ENCODE peak calls at places on chromosomes 2 and 18, in eight cellular contexts. W, X, R, Z, C, H, Y and B are unnamed samples.

GRCh38 chr2:210568108-210568507 is 11.7 kb downstream of the CPS1 start:
- DNase-seq in W (no peak), X (no peak), R (no peak), Z (no peak), C (no peak), H (no peak), Y (no peak), B (no peak)

GRCh38 chr18:54269924-54270844 is 867 bp downstream of the POLI start:
- DNase-seq in W (peak; percentile 65), X (peak; percentile 49), R (no peak), Z (peak; percentile 66), C (no peak), H (no peak), Y (peak; percentile 74), B (peak; percentile 42)

GRCh38 chr2:42566837-42567251 is 1.6 kb upstream of the MTA3 start:
- DNase-seq in W (no peak), X (no peak), R (no peak), Z (no peak), C (peak; percentile 57), H (no peak), Y (no peak), B (no peak)

GRCh38 chr2:239103125-239104098 is 255.5 kb downstream of the TWIST2 start:
- DNase-seq in W (no peak), X (no peak), R (no peak), Z (no peak), C (no peak), H (no peak), Y (no peak), B (no peak)

GRCh38 chr2:178484245-178485041 is 4.2 kb downstream of the PLEKHA3 start:
- DNase-seq in W (no peak), X (no peak), R (no peak), Z (no peak), C (no peak), H (no peak), Y (no peak), B (peak; percentile 71)

GRCh38 chr2:126614529-126615279 is 41.3 kb upstream of the GYPC start:
- DNase-seq in W (no peak), X (no peak), R (no peak), Z (no peak), C (no peak), H (no peak), Y (no peak), B (no peak)

GRCh38 chr2:50221106-50221505 is 810.8 kb downstream of the NRXN1 start:
- DNase-seq in W (no peak), X (no peak), R (no peak), Z (no peak), C (no peak), H (no peak), Y (no peak), B (no peak)

GRCh38 chr2:224608104-224608503 is 22.9 kb upstream of the CUL3 start:
- DNase-seq in W (no peak), X (no peak), R (no peak), Z (peak; percentile 16), C (no peak), H (no peak), Y (peak; percentile 64), B (no peak)

GRCh38 chr18:24227976-24228660 is 89.3 kb downstream of the CABYR start:
- DNase-seq in W (peak; percentile 4), X (no peak), R (no peak), Z (no peak), C (no peak), H (no peak), Y (peak; percentile 4), B (no peak)

GRCh38 chr2:239468491-239469017 is 67.7 kb upstream of the HDAC4 start:
- DNase-seq in W (no peak), X (no peak), R (peak; percentile 53), Z (no peak), C (no peak), H (no peak), Y (no peak), B (no peak)

GRCh38 chr2:173400760-173401159 is 46.1 kb downstream of the CDCA7 start:
- DNase-seq in W (peak; percentile 34), X (no peak), R (no peak), Z (no peak), C (no peak), H (no peak), Y (peak; percentile 55), B (no peak)

GRCh38 chr18:54187372-54187771 is 37.1 kb downstream of the MBD2 start:
- DNase-seq in W (no peak), X (no peak), R (no peak), Z (peak; percentile 10), C (no peak), H (no peak), Y (no peak), B (no peak)

GRCh38 chr2:62032096-62032495 is 126.6 kb downstream of the COMMD1 start:
- DNase-seq in W (no peak), X (no peak), R (no peak), Z (no peak), C (no peak), H (no peak), Y (no peak), B (no peak)

GRCh38 chr18:33755918-33756590 is 178.0 kb downstream of the ASXL3 start:
- DNase-seq in W (no peak), X (no peak), R (no peak), Z (peak; percentile 26), C (no peak), H (peak; percentile 23), Y (peak; percentile 29), B (no peak)

GRCh38 chr2:220499281-220499680 is 871.9 kb downstream of the SLC4A3 start:
- DNase-seq in W (no peak), X (peak; percentile 26), R (no peak), Z (no peak), C (no peak), H (no peak), Y (peak; percentile 39), B (no peak)

GRCh38 chr18:61336766-61337165 is 3.5 kb downstream of the CDH20 start:
- DNase-seq in W (no peak), X (no peak), R (no peak), Z (no peak), C (no peak), H (no peak), Y (no peak), B (no peak)

GRCh38 chr2:119011162-119011909 is 69.3 kb downstream of the MARCO start:
- DNase-seq in W (peak; percentile 92), X (peak; percentile 49), R (peak; percentile 76), Z (peak; percentile 39), C (no peak), H (peak; percentile 21), Y (peak; percentile 49), B (peak; percentile 49)
- TF ChIP-seq CTCF in W (peak; percentile 56), X (peak; percentile 54), R (no peak), Z (peak; percentile 26), C (peak; percentile 45), H (peak; percentile 80), Y (peak; percentile 68), B (no peak)

GRCh38 chr2:176123847-176124273 is 1.3 kb downstream of the HOXD9 start:
- DNase-seq in W (no peak), X (no peak), R (no peak), Z (no peak), C (no peak), H (no peak), Y (no peak), B (no peak)
- H3K4me3 ChIP-seq in W (peak overlapping the region; percentile 78), X (peak overlapping the region; percentile 76), R (peak overlapping the region; percentile 62), Z (peak overlapping the region; percentile 55), C (no peak overlapping the region), H (no peak overlapping the region), Y (no peak overlapping the region), B (no peak overlapping the region)

DNA sequence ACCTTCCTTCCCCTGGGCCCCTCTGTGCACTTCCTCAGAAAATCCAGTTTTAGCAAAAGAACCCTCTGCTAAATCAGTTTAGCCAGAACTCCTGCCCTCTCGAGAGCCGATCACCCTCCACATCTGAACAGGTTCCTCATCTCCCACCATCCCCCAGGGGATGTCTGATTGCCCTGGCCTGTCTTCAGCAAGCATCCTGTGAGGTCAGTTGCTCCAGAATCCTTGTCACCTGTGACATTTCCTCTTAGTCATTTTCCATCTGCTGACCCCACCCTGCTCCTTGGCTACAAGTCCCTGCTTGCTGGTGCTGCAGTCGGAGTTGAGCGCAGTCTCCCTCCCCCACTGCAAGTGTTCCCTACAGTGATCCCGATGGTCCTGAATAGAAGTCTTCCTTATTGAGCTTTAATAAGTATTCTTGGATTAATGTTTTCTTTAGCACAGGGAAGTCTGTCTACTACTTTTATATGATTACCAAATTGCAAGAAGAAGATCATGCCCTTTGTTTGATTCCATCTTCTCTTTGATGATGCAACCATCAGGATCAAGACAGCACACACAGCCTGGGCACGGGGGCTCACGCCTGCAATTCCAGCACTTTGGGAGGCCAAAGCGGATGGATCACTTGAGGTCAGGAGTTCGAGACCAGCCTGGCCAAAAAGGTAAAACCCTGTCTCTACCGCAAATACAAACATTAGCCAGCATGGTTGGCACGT is 30.9 kb upstream of the UBE2F start:
- DNase-seq in W (no peak), X (no peak), R (no peak), Z (no peak), C (no peak), H (no peak), Y (peak; percentile 50), B (no peak)
- TF ChIP-seq EP300 in W (no peak), X (no peak), R (no peak), Z (no peak), C (no peak), H (no peak), Y (no peak), B (no peak)

DNA sequence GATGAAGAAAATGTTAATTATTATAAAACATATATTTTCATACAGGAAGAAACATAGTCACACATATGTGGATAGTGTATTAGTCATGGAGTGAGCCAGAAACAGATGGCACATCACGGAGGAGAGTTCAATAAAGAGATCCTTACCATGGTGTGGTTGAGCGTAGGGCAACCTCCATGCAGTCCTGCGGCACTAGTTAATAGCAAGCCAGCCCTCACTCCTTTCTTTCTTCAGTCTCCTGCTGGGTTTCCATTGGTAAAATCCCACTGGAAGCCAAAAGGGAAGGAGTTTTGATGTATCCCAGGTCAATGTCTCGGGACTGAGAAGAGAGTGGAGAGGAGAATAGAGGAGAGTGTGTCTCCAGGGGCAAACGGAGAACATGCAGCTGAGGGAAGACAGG is 328.1 kb downstream of the NR4A2 start:
- DNase-seq in W (no peak), X (no peak), R (no peak), Z (no peak), C (no peak), H (no peak), Y (no peak), B (no peak)
- TF ChIP-seq CTCF in W (no peak), X (no peak), R (no peak), Z (no peak), C (no peak), H (no peak), Y (no peak), B (no peak)

GRCh38 chr2:26184086-26184485 is 11.2 kb downstream of the GAREM2 start:
- DNase-seq in W (no peak), X (no peak), R (no peak), Z (no peak), C (no peak), H (no peak), Y (no peak), B (no peak)
- H3K4me3 ChIP-seq in W (no peak overlapping the region), X (peak overlapping the region; percentile 68), R (peak overlapping the region; percentile 53), Z (peak overlapping the region; percentile 30), C (no peak overlapping the region), H (peak overlapping the region; percentile 45), Y (no peak overlapping the region), B (peak overlapping the region; percentile 62)

GRCh38 chr2:6877402-6878305 is at the start of gene RSAD2:
- DNase-seq in W (no peak), X (no peak), R (no peak), Z (peak; percentile 22), C (peak; percentile 15), H (no peak), Y (no peak), B (peak; percentile 40)
- TF ChIP-seq EP300 in W (no peak), X (no peak), R (no peak), Z (no peak), C (no peak), H (no peak), Y (no peak), B (no peak)